ENCODE peak calls at places on chromosomes 3 and 15, in five cellular contexts. J is fibroblast of mammary gland; G is CD4-positive, alpha-beta T cell; N is gastrocnemius medialis; Y is suprapubic skin. P is an unnamed sample.

GRCh38 chr3:156554515-156554841 is 439 bp downstream of the SSR3 start:
- DNase-seq in J (no peak), G (no peak), N (no peak), Y (peak; percentile 80), P (no peak)

GRCh38 chr3:82474711-82475110 is 713.3 kb upstream of the GBE1 start:
- DNase-seq in J (peak; percentile 3), G (no peak), N (no peak), Y (no peak), P (no peak)

GRCh38 chr15:66006986-66007385 is 137.7 kb downstream of the RAB11A start:
- DNase-seq in J (peak; percentile 91), G (no peak), N (no peak), Y (no peak), P (no peak)

GRCh38 chr3:176933704-176934103 is 263.6 kb downstream of the TBL1XR1 start:
- DNase-seq in J (no peak), G (no peak), N (no peak), Y (no peak), P (no peak)

GRCh38 chr15:57090460-57090859 is 172.0 kb downstream of the TCF12 start:
- DNase-seq in J (peak; percentile 20), G (no peak), N (no peak), Y (no peak), P (no peak)

GRCh38 chr3:49238274-49239127 is 38.5 kb downstream of the C3orf62 start:
- DNase-seq in J (peak; percentile 76), G (no peak), N (peak; percentile 50), Y (no peak), P (no peak)

GRCh38 chr3:128433630-128434185 is 33.0 kb downstream of the DNAJB8 start:
- DNase-seq in J (no peak), G (no peak), N (no peak), Y (no peak), P (no peak)

GRCh38 chr3:79551997-79552396 is 215.8 kb downstream of the ROBO1 start:
- DNase-seq in J (no peak), G (no peak), N (no peak), Y (no peak), P (no peak)

GRCh38 chr3:29430558-29430971 is 149.7 kb downstream of the RBMS3 start:
- DNase-seq in J (no peak), G (no peak), N (no peak), Y (no peak), P (no peak)

GRCh38 chr15:39270976-39271375 is 309.9 kb upstream of the THBS1 start:
- DNase-seq in J (peak; percentile 96), G (no peak), N (no peak), Y (no peak), P (no peak)

GRCh38 chr3:178950676-178951075 is 120.9 kb downstream of the ZMAT3 start:
- DNase-seq in J (no peak), G (no peak), N (no peak), Y (no peak), P (no peak)

GRCh38 chr3:49812916-49813496 is 747 bp downstream of the UBA7 start:
- DNase-seq in J (peak; percentile 6), G (no peak), N (no peak), Y (no peak), P (no peak)

GRCh38 chr3:18370672-18371071 is 54.5 kb downstream of the SATB1 start:
- DNase-seq in J (no peak), G (no peak), N (no peak), Y (no peak), P (no peak)

GRCh38 chr3:66413151-66413751 is 87.6 kb downstream of the LRIG1 start:
- DNase-seq in J (peak; percentile 96), G (no peak), N (peak; percentile 58), Y (peak; percentile 26), P (no peak)

GRCh38 chr15:52408823-52409222 is 113.2 kb upstream of the MYO5C start:
- DNase-seq in J (no peak), G (no peak), N (no peak), Y (no peak), P (no peak)

GRCh38 chr15:66095871-66096710 is 157.5 kb downstream of the MEGF11 start:
- DNase-seq in J (no peak), G (no peak), N (no peak), Y (no peak), P (no peak)

GRCh38 chr15:38705421-38706219 is 141.0 kb upstream of the RASGRP1 start:
- DNase-seq in J (no peak), G (no peak), N (no peak), Y (no peak), P (no peak)

GRCh38 chr15:85333132-85333831 is 47.1 kb upstream of the AKAP13 start:
- DNase-seq in J (peak; percentile 84), G (no peak), N (no peak), Y (no peak), P (no peak)

GRCh38 chr3:45776611-45777010 is 19.7 kb downstream of the SLC6A20 start:
- DNase-seq in J (no peak), G (no peak), N (no peak), Y (peak; percentile 74), P (no peak)

GRCh38 chr3:46851364-46852328 is 11.6 kb downstream of the MYL3 start:
- DNase-seq in J (no peak), G (no peak), N (no peak), Y (peak; percentile 68), P (no peak)

GRCh38 chr15:70289191-70289955 is 191.7 kb upstream of the TLE3 start:
- DNase-seq in J (no peak), G (no peak), N (no peak), Y (no peak), P (no peak)

GRCh38 chr15:59364238-59364637 is 8.4 kb downstream of the MYO1E start:
- DNase-seq in J (peak; percentile 60), G (no peak), N (no peak), Y (no peak), P (no peak)

GRCh38 chr3:46440531-46441294 is 24.0 kb downstream of the LTF start:
- DNase-seq in J (no peak), G (no peak), N (no peak), Y (no peak), P (no peak)

GRCh38 chr3:48064292-48064829 is 48.1 kb upstream of the MAP4 start:
- DNase-seq in J (peak; percentile 56), G (no peak), N (no peak), Y (no peak), P (no peak)

GRCh38 chr3:1578105-1578833 is 485.4 kb downstream of the CNTN6 start:
- DNase-seq in J (peak; percentile 0), G (no peak), N (no peak), Y (no peak), P (no peak)

GRCh38 chr15:66702770-66703539 is 919 bp downstream of the SMAD6 start:
- DNase-seq in J (no peak), G (no peak), N (no peak), Y (no peak), P (peak; percentile 37)

GRCh38 chr3:123246846-123247245 is 45.1 kb downstream of the SEC22A start:
- DNase-seq in J (no peak), G (no peak), N (no peak), Y (no peak), P (no peak)

GRCh38 chr3:143565943-143566342 is 282.3 kb downstream of the SLC9A9 start:
- DNase-seq in J (peak; percentile 55), G (no peak), N (no peak), Y (no peak), P (no peak)

GRCh38 chr3:16174389-16174788 is at the start of gene GALNT15:
- DNase-seq in J (peak; percentile 100), G (no peak), N (peak; percentile 96), Y (peak; percentile 95), P (no peak)

GRCh38 chr15:68551296-68551635 is 27.5 kb upstream of the CORO2B start:
- DNase-seq in J (no peak), G (no peak), N (no peak), Y (no peak), P (no peak)

GRCh38 chr15:74541494-74542191 is 623 bp downstream of the ARID3B start:
- DNase-seq in J (peak; percentile 57), G (peak; percentile 25), N (peak; percentile 34), Y (peak; percentile 77), P (peak; percentile 40)

GRCh38 chr15:49412821-49413220 is 10.2 kb upstream of the FGF7 start:
- DNase-seq in J (no peak), G (no peak), N (no peak), Y (no peak), P (no peak)

GRCh38 chr3:122555275-122556071 is 8.6 kb downstream of the PARP9 start:
- DNase-seq in J (peak; percentile 25), G (no peak), N (no peak), Y (no peak), P (no peak)

GRCh38 chr3:133573054-133573628 is 345 bp upstream of the CDV3 start:
- DNase-seq in J (peak; percentile 100), G (peak; percentile 100), N (peak; percentile 100), Y (peak; percentile 100), P (peak; percentile 100)

GRCh38 chr15:38062679-38063078 is 128.2 kb downstream of the TMCO5A start:
- DNase-seq in J (peak; percentile 82), G (no peak), N (no peak), Y (no peak), P (no peak)

GRCh38 chr3:187641319-187641976 is 28.7 kb downstream of the SST start:
- DNase-seq in J (no peak), G (no peak), N (no peak), Y (no peak), P (no peak)

GRCh38 chr15:81863157-81863556 is 182.7 kb downstream of the MEX3B start:
- DNase-seq in J (peak; percentile 4), G (no peak), N (no peak), Y (no peak), P (no peak)

GRCh38 chr3:25895443-25895842 is 105.6 kb downstream of the OXSM start:
- DNase-seq in J (peak; percentile 47), G (no peak), N (no peak), Y (no peak), P (no peak)

GRCh38 chr15:43268111-43269105 is 1.7 kb upstream of the TGM5 start:
- DNase-seq in J (no peak), G (no peak), N (no peak), Y (no peak), P (no peak)

GRCh38 chr15:37037256-37037655 is 63.1 kb downstream of the MEIS2 start:
- DNase-seq in J (no peak), G (no peak), N (no peak), Y (no peak), P (no peak)
- TF ChIP-seq CTCF in J (no peak), G (no peak), N (no peak), Y (no peak), P (no peak)

GRCh38 chr15:41116872-41117242 is 777 bp upstream of the INO80 start:
- DNase-seq in J (no peak), G (no peak), N (no peak), Y (no peak), P (no peak)

GRCh38 chr15:41116116-41116871 is at the start of gene INO80:
- DNase-seq in J (peak; percentile 98), G (peak; percentile 90), N (peak; percentile 98), Y (peak; percentile 98), P (peak; percentile 93)

GRCh38 chr15:41115652-41116115 is 396 bp downstream of the INO80 start:
- DNase-seq in J (peak; percentile 52), G (peak; percentile 48), N (peak; percentile 86), Y (peak; percentile 83), P (peak; percentile 71)

GRCh38 chr15:41115088-41115651 is 910 bp downstream of the INO80 start:
- DNase-seq in J (peak; percentile 40), G (no peak), N (no peak), Y (no peak), P (no peak)
- TF ChIP-seq CTCF in J (peak; percentile 24), G (no peak), N (no peak), Y (no peak), P (no peak)

GRCh38 chr3:169298247-169298992 is 365.1 kb downstream of the MECOM start:
- DNase-seq in J (no peak), G (no peak), N (no peak), Y (no peak), P (no peak)
- TF ChIP-seq CTCF in J (no peak), G (no peak), N (no peak), Y (no peak), P (no peak)

GRCh38 chr15:91911878-91912277 is 58.4 kb downstream of the SLCO3A1 start:
- DNase-seq in J (no peak), G (no peak), N (no peak), Y (no peak), P (no peak)
- TF ChIP-seq CTCF in J (no peak), G (no peak), N (no peak), Y (no peak), P (no peak)

P was measured in activated B cell treated with CpG ODN at 0.5 μM for 24 hours.